ENCODE peak calls at places on chromosomes 6 and 20, in ten cellular contexts. P, V, S, C, Q, X, K, D, B and J are unnamed samples. For H3K4me1, the result is how much of the 10 kb centered on the place peaks cover.

GRCh38 chr20:34045294-34045693 is 51.6 kb downstream of the RALY start:
- DNase-seq in X (peak), D (peak), C (no peak), Q (peak), K (no peak), P (no peak), B (no peak), V (no peak), S (peak), J (no peak)

GRCh38 chr6:19433101-19433500 is 404.1 kb upstream of the ID4 start:
- DNase-seq in D (no peak), K (no peak), B (no peak), X (no peak), P (no peak), Q (no peak), C (no peak), V (no peak), S (no peak), J (no peak)

GRCh38 chr6:2245954-2246863 is 804 bp upstream of the GMDS start:
- DNase-seq in B (peak), P (peak), D (peak), V (peak), C (no peak), Q (peak), X (peak), K (peak), S (peak), J (peak)

GRCh38 chr6:90545450-90545849 is 41.4 kb downstream of the MAP3K7 start:
- DNase-seq in X (no peak), Q (no peak), B (no peak), C (no peak), S (no peak), V (no peak), P (no peak), D (no peak), K (no peak), J (no peak)

GRCh38 chr20:56627122-56628014 is 1.7 kb upstream of the TFAP2C start:
- DNase-seq in Q (peak), D (no peak), S (no peak), P (no peak), V (peak), K (peak), B (no peak), C (no peak), X (no peak), J (no peak)

GRCh38 chr20:3710027-3710426 is 2.4 kb downstream of the SIGLEC1 start:
- DNase-seq in B (no peak), V (peak), Q (no peak), D (no peak), S (no peak), K (no peak), P (peak), X (no peak), C (no peak), J (peak)

GRCh38 chr6:13660273-13660672 is 45.1 kb downstream of the NOL7 start:
- DNase-seq in X (no peak), P (no peak), V (no peak), K (no peak), D (no peak), S (no peak), Q (no peak), C (no peak), B (no peak), J (no peak)

GRCh38 chr20:55415567-55416142 is 589.7 kb downstream of the CBLN4 start:
- DNase-seq in D (peak), B (no peak), P (no peak), C (no peak), V (no peak), K (peak), X (no peak), S (no peak), Q (peak), J (no peak)

GRCh38 chr6:25973923-25974555 is 11.4 kb downstream of the TRIM38 start:
- DNase-seq in X (no peak), D (no peak), K (no peak), Q (no peak), S (no peak), C (no peak), B (no peak), P (no peak), V (no peak), J (no peak)

GRCh38 chr20:33005132-33005566 is 916 bp upstream of the SUN5 start:
- DNase-seq in X (peak), B (no peak), P (no peak), D (no peak), S (no peak), Q (no peak), C (no peak), K (peak), V (peak), J (no peak)

GRCh38 chr6:10720229-10720959 is 2.5 kb upstream of the TMEM14C start:
- DNase-seq in K (no peak), C (peak), P (peak), X (peak), S (peak), Q (peak), V (no peak), D (no peak), B (peak), J (peak)

GRCh38 chr6:169904051-169904922 is 152.9 kb downstream of the ERMARD start:
- DNase-seq in P (no peak), C (no peak), B (no peak), Q (no peak), S (no peak), V (no peak), X (no peak), D (no peak), K (no peak), J (no peak)

GRCh38 chr6:15689586-15690450 is 27.0 kb upstream of the DTNBP1 start:
- DNase-seq in X (no peak), V (no peak), C (no peak), S (no peak), D (no peak), K (no peak), Q (no peak), B (no peak), P (no peak), J (no peak)

GRCh38 chr6:142568857-142569597 is 267.2 kb downstream of the ADGRG6 start:
- DNase-seq in V (no peak), B (no peak), X (no peak), P (no peak), S (no peak), Q (no peak), D (no peak), K (no peak), C (no peak), J (no peak)

GRCh38 chr6:147080215-147080614 is 124.0 kb upstream of the STXBP5 start:
- DNase-seq in V (no peak), B (no peak), S (no peak), P (no peak), C (no peak), D (no peak), X (no peak), Q (no peak), K (no peak), J (no peak)

GRCh38 chr6:106162926-106163325 is 76.8 kb downstream of the PRDM1 start:
- DNase-seq in V (no peak), K (no peak), S (no peak), D (no peak), P (no peak), B (no peak), X (no peak), Q (no peak), C (no peak), J (no peak)

GRCh38 chr20:50434653-50435396 is 75.4 kb upstream of the PTPN1 start:
- DNase-seq in D (no peak), X (no peak), C (no peak), B (no peak), P (no peak), S (no peak), K (no peak), Q (no peak), V (no peak), J (no peak)

GRCh38 chr20:62366370-62367135 is 559 bp downstream of the LAMA5 start:
- DNase-seq in B (no peak), C (no peak), K (peak), P (peak), X (no peak), S (no peak), Q (peak), D (peak), V (peak), J (peak)

GRCh38 chr20:62156592-62157386 is 13.2 kb downstream of the SS18L1 start:
- DNase-seq in P (peak), S (peak), X (peak), C (peak), V (peak), D (peak), Q (peak), K (peak), B (peak), J (peak)

GRCh38 chr6:130896249-130896648 is 69.0 kb downstream of the SMLR1 start:
- DNase-seq in C (no peak), P (no peak), K (no peak), V (no peak), D (no peak), Q (no peak), X (no peak), S (no peak), B (no peak), J (no peak)

GRCh38 chr6:162264581-162264980 is 463.0 kb downstream of the PRKN start:
- DNase-seq in C (no peak), Q (no peak), D (no peak), P (no peak), B (no peak), S (no peak), X (no peak), K (no peak), V (no peak), J (no peak)

GRCh38 chr6:148303616-148304015 is 39.0 kb upstream of the SASH1 start:
- DNase-seq in V (no peak), C (no peak), B (no peak), X (no peak), D (no peak), P (no peak), Q (no peak), S (no peak), K (no peak), J (no peak)

GRCh38 chr6:105080279-105080678 is 99.5 kb downstream of the POPDC3 start:
- DNase-seq in Q (no peak), B (no peak), D (no peak), P (no peak), K (no peak), V (no peak), X (no peak), S (no peak), C (no peak), J (no peak)

GRCh38 chr6:166825553-166826145 is 130.7 kb downstream of the RNASET2 start:
- DNase-seq in C (no peak), B (no peak), D (no peak), S (no peak), K (peak), P (no peak), X (no peak), Q (no peak), V (no peak), J (no peak)

GRCh38 chr6:73695619-73696421 is at the start of gene CD109:
- DNase-seq in B (peak), S (no peak), Q (peak), X (peak), C (no peak), V (peak), D (peak), P (peak), K (peak), J (peak)

GRCh38 chr20:32675223-32675975 is 1.7 kb upstream of the C20orf203 start:
- DNase-seq in S (no peak), P (no peak), Q (no peak), B (no peak), K (peak), V (no peak), X (no peak), C (no peak), D (no peak), J (no peak)

GRCh38 chr6:31877651-31878161 is 1.1 kb downstream of the SLC44A4 start:
- DNase-seq in S (peak), B (no peak), Q (peak), V (peak), X (peak), K (no peak), P (peak), D (peak), C (no peak), J (no peak)

GRCh38 chr6:45566882-45567281 is 189.1 kb upstream of the SUPT3H start:
- DNase-seq in K (peak), X (no peak), C (no peak), Q (no peak), S (no peak), D (peak), P (no peak), V (peak), B (no peak), J (no peak)

GRCh38 chr6:41318648-41319565 is 16.5 kb upstream of the NCR2 start:
- DNase-seq in B (peak), X (peak), V (peak), C (peak), P (peak), K (peak), S (peak), Q (peak), D (peak), J (peak)

GRCh38 chr6:26571592-26572296 is 25.0 kb upstream of the ABT1 start:
- DNase-seq in Q (peak), P (no peak), V (peak), B (peak), K (peak), X (peak), D (peak), C (no peak), S (peak), J (peak)

GRCh38 chr20:528923-529594 is 14.5 kb downstream of the CSNK2A1 start:
- DNase-seq in K (no peak), X (no peak), C (no peak), P (no peak), B (no peak), S (no peak), Q (no peak), V (no peak), D (no peak), J (no peak)

GRCh38 chr6:1608222-1608975 is 1.3 kb upstream of the FOXC1 start:
- DNase-seq in B (no peak), V (no peak), K (peak), S (no peak), X (no peak), Q (no peak), D (no peak), P (no peak), C (no peak), J (no peak)

GRCh38 chr6:124867126-124867525 is 95.1 kb upstream of the RNF217 start:
- DNase-seq in K (no peak), S (no peak), B (no peak), C (no peak), Q (no peak), D (no peak), X (no peak), P (no peak), V (no peak), J (no peak)

GRCh38 chr6:131122007-131122406 is 13.3 kb upstream of the AKAP7 start:
- DNase-seq in V (no peak), X (no peak), C (no peak), B (no peak), P (no peak), Q (no peak), S (no peak), K (no peak), D (no peak), J (no peak)

GRCh38 chr20:18832801-18833200 is 19.2 kb downstream of the SCP2D1 start:
- DNase-seq in B (no peak), V (no peak), Q (no peak), S (no peak), P (no peak), D (no peak), K (no peak), C (no peak), X (no peak), J (no peak)

DNA sequence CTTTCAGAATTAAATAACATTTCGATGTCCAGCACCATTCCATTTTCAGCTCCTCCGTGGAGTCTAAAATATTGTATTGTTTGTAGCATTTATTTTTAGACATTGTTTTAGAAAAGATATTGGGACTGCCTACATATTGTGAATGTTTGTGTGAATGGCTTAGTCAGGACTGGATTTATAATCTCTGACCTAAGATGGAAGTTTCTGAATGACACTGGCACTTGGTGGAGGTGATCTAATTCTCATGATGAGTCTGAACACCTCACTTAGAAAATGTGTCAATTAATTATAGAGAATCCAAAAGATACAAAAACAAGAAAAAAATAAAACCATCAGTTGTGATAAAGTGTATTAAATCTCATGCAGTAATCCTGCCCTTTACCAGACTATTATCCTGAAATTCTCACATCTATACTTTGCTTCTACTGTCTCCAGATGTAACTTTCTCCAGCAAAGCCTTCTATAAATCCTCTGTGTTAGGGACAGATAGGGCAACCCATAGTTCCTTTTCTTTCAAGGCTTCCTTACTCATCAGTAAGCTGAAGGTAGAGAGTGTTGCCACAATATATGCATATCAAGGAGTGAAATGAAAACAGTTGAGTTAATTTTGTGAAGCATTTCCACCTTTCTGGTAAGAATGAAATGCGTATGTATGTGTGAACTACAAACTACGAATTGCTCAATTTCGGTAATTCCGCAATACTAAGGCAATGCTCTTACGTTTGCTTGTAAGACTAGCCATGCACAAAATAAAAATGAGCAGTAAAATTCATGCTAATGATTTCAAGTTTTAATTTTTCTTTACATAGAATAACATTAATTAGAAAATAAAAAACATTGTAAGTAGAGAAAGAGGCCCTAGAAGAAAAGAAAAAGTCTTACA is 61.0 kb upstream of the HBS1L start:
- DNase-seq in D (no peak), S (no peak), P (no peak), Q (no peak), V (no peak), B (no peak), K (no peak), X (no peak), C (no peak), J (no peak)
- H3K4me1 ChIP-seq in D (under half), S (under half), P (under half), Q (under half), V (under half), B (under half), K (under half), X (under half), C (under half), J (under half)

DNA sequence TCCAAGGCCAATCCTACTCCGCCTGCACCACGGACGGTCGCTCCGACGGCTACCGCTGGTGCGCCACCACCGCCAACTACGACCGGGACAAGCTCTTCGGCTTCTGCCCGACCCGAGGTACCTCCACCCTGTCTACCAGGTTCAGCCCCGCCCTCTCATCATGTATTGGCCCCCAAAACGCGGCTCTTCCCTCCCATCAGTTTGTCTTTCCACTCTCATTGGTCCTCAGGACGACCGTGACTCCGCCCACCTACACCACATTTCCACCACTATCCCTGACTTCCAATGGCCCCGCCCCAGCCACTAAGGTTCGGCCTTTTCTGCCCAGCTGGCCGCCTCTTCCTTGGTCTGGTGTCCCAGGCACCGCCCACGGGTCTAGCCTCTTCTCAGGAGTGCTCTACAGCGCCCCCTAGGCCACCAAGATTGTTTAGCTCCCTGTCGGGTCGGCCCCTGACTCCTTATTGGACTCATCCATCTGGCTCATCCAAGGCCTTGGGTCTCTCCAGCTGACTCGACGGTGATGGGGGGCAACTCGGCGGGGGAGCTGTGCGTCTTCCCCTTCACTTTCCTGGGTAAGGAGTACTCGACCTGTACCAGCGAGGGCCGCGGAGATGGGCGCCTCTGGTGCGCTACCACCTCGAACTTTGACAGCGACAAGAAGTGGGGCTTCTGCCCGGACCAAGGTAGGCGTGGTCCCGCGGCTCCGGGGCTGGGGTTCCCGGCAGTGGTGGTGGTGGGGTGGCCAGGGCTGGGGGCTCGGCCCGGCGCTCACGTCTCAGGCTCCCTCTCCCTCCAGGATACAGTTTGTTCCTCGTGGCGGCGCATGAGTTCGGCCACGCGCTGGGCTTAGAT is 3.1 kb downstream of the MMP9 start:
- DNase-seq in C (no peak), S (peak), V (peak), B (no peak), K (peak), D (no peak), X (peak), Q (peak), P (peak), J (peak)
- TF ChIP-seq CTCF in C (no peak), S (no peak), V (peak), B (no peak), K (peak), D (peak), X (no peak), Q (peak), P (peak), J (peak)

DNA sequence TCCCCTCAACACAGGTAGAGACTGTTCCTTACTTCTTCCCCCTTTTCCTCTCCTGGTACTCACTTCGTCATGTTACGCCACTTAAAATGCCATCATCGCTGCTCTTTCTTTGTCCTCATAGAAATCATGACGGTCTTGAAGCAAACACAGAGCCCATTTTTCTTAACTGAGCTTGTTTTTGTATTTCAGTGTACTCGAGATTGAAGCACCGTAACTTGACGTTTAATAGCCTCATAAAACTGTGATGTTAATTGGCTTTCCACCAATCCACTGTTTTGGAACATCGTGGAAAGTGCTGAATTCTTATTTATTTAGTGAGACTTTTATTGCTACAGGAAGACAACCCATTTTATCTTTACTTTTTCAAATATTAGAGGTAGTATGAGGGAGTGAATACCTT is 38.7 kb downstream of the DUSP22 start:
- DNase-seq in B (no peak), Q (no peak), P (no peak), S (no peak), V (no peak), D (no peak), C (no peak), K (no peak), X (no peak), J (no peak)
- H3K4me1 ChIP-seq in B (under half), Q (under half), P (under half), S (under half), V (under half), D (under half), C (under half), K (under half), X (under half), J (under half)

GRCh38 chr6:165777680-165778079 is 114.6 kb upstream of the PDE10A start:
- DNase-seq in B (no peak), Q (no peak), K (no peak), S (no peak), V (no peak), C (no peak), X (no peak), P (no peak), D (no peak), J (no peak)
- TF ChIP-seq CTCF in B (no peak), Q (no peak), K (peak), S (no peak), V (peak), C (no peak), X (no peak), P (no peak), D (peak), J (no peak)